ENCODE peak calls at places on chromosomes 6 and 20, in six cellular contexts. Y is sigmoid colon, E is right atrium auricular region, D is mammary epithelial cell, H is WTC11, U is WERI-Rb-1. C is an unnamed sample.

GRCh38 chr6:150202934-150203333 is 60.1 kb downstream of the PPP1R14C start:
- DNase-seq in H (no peak), E (no peak), Y (no peak), D (peak; percentile 42), U (no peak), C (no peak)

GRCh38 chr6:135576055-135576454 is 78.5 kb upstream of the AHI1 start:
- DNase-seq in U (no peak), E (no peak), D (no peak), Y (no peak), H (no peak), C (peak; percentile 80)

GRCh38 chr6:108841377-108841855 is 6.8 kb upstream of the ARMC2 start:
- DNase-seq in Y (no peak), D (no peak), H (no peak), U (no peak), E (no peak), C (no peak)

GRCh38 chr6:44652551-44652950 is 265.0 kb downstream of the CDC5L start:
- DNase-seq in U (no peak), Y (no peak), H (no peak), E (no peak), D (no peak), C (no peak)

GRCh38 chr20:62956387-62957135 is 4.1 kb downstream of the SLC17A9 start:
- DNase-seq in D (no peak), H (no peak), E (no peak), U (no peak), Y (no peak), C (no peak)

GRCh38 chr20:58528412-58528811 is 13.2 kb upstream of the APCDD1L start:
- DNase-seq in U (no peak), Y (peak; percentile 3), H (no peak), E (no peak), D (no peak), C (no peak)

GRCh38 chr6:128307671-128308070 is 212.7 kb downstream of the PTPRK start:
- DNase-seq in D (peak; percentile 21), Y (no peak), U (no peak), H (no peak), E (no peak), C (peak; percentile 75)

GRCh38 chr6:3594196-3594595 is 137.3 kb upstream of the SLC22A23 start:
- DNase-seq in H (no peak), E (no peak), Y (no peak), U (no peak), D (no peak), C (no peak)

GRCh38 chr6:16216501-16217155 is 21.8 kb upstream of the GMPR start:
- DNase-seq in Y (no peak), D (no peak), H (no peak), U (no peak), E (peak; percentile 56), C (no peak)

GRCh38 chr6:159572344-159573120 is 120.5 kb downstream of the SOD2 start:
- DNase-seq in H (no peak), E (no peak), U (no peak), D (no peak), Y (no peak), C (no peak)

GRCh38 chr20:64186071-64186598 is 21.9 kb downstream of the MYT1 start:
- DNase-seq in U (no peak), E (no peak), H (no peak), Y (no peak), D (no peak), C (no peak)

GRCh38 chr20:46363874-46364669 is 42.3 kb downstream of the ELMO2 start:
- DNase-seq in H (peak; percentile 87), Y (peak; percentile 94), D (peak; percentile 80), E (peak; percentile 89), U (peak; percentile 82), C (peak; percentile 91)

GRCh38 chr6:29907637-29908340 is 34.5 kb upstream of the HLA-A start:
- DNase-seq in H (no peak), U (no peak), E (no peak), Y (no peak), D (no peak), C (no peak)

GRCh38 chr6:35299674-35300073 is 2.1 kb downstream of the DEF6 start:
- DNase-seq in U (no peak), Y (peak; percentile 68), H (no peak), D (no peak), E (no peak), C (no peak)

GRCh38 chr6:53258774-53259155 is 90.0 kb downstream of the ELOVL5 start:
- DNase-seq in E (no peak), Y (no peak), H (no peak), D (no peak), U (no peak), C (no peak)

GRCh38 chr6:31945507-31946369 is at the start of gene CFB:
- DNase-seq in H (peak; percentile 44), Y (peak; percentile 93), U (no peak), D (peak; percentile 95), E (peak; percentile 88), C (peak; percentile 92)

GRCh38 chr6:116370717-116371383 is at the start of gene DSE:
- DNase-seq in Y (peak; percentile 94), E (peak; percentile 82), D (peak; percentile 92), U (peak; percentile 52), H (peak; percentile 89), C (peak; percentile 89)
- TF ChIP-seq CTCF in Y (no peak), E (no peak), D (no peak), U (no peak), H (no peak), C (no peak)

DNA sequence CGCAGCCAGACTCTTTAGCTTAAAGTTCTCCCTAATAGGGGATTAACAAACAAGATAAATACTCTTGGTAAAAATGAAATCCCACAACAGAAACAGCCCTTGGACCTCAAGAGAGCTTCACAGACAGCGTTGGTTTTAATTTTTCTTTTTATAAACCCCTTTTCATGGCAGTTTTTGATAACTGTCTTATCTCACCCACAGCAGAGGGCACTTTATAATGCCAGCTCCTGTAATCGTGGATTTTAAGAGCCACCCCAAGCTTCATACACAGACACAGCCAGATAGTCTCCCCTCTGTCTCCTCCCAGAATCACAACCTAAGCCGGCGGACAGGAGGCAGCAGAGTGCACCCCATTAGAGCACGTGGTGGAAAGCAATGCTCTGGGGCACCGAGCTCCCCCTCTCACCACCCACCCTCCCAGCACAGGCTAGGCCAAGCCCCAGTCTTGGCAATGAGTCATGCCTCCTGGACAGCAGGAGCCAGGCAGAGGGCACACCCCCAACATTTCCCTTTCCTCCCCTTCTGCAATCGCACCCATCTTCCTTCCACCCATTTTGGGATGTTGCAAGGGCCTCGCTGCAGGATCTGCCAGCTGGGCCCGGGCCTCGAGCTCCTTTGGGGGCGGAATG is 2.5 kb downstream of the JAG1 start:
- DNase-seq in D (peak; percentile 96), U (peak; percentile 52), E (peak; percentile 91), Y (peak; percentile 97), H (peak; percentile 72), C (peak; percentile 96)
- TF ChIP-seq CTCF in D (peak; percentile 49), U (peak; percentile 46), E (peak; percentile 73), Y (peak; percentile 72), H (no peak), C (peak; percentile 69)

DNA sequence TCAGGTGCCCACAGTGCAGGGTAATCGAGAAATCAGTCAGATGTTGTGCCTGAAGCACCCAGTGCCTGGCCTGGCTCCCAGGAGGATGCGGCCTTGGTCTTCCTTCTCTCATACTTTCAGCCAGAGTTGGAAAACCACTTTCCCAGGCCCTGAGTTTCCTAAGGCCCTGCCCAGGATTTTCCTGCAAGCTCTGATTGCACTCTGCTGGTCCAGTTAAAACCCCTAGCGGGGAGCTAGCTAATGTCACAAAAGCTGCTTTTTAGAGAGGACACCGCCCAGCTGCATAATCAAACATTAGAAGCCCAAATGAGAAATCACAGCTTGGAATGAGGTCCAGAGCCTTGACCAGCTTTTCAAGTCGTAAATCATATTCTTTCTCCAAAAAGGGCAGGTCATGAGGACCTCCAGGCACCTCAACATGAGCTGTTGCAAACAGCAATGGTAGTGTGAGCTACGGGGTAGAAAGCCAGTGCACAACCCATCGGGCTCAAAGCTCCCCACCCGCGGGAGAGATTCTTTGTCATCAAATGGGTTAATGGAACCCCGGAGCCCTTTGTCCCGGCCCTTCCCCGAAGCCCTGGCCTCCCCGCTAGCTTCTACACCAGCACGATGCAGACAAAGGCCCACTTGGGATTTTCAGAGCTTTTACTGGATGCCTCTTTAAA is 134.1 kb downstream of the SCML4 start:
- DNase-seq in H (no peak), E (no peak), U (no peak), D (no peak), Y (no peak), C (peak; percentile 45)
- TF ChIP-seq CTCF in H (no peak), E (peak; percentile 17), U (no peak), D (no peak), Y (no peak), C (peak; percentile 28)

GRCh38 chr6:116446399-116446798 is 14.8 kb upstream of the CALHM6 start:
- DNase-seq in Y (no peak), D (peak; percentile 83), E (no peak), H (no peak), U (no peak), C (peak; percentile 57)

GRCh38 chr6:116444092-116444491 is 17.1 kb upstream of the CALHM6 start:
- DNase-seq in H (no peak), D (peak; percentile 27), U (no peak), Y (no peak), E (no peak), C (peak; percentile 70)

GRCh38 chr6:116444991-116445566 is 16.1 kb upstream of the CALHM6 start:
- DNase-seq in H (no peak), Y (no peak), E (no peak), D (peak; percentile 43), U (no peak), C (no peak)

GRCh38 chr6:116443105-116443504 is 18.1 kb upstream of the CALHM6 start:
- DNase-seq in E (no peak), U (no peak), D (no peak), Y (no peak), H (no peak), C (no peak)

DNA sequence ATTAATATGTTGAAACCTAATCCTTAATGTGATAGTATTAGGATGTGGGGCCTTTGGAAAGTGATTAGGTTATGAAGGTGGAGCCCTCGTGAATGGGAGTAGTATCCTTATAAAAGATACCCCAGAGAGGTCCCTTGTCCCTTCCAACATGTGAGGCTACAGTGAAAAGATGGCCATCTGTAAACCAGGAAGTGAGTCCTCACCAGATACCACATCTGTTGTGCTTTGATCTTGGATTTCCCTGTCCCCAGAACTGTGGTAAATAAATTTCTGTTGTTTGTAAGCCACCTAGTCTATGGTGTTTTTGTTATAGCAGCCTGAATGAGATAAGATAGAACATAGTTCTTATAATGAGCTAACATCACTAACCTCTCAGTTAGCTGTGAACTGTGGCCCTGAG is 16.6 kb upstream of the CALHM6 start:
- DNase-seq in U (no peak), H (no peak), Y (no peak), E (no peak), D (no peak), C (no peak)
- TF ChIP-seq CTCF in U (no peak), H (no peak), Y (no peak), E (no peak), D (no peak), C (no peak)

GRCh38 chr6:33586108-33586640 is 6.1 kb upstream of the BAK1 start:
- DNase-seq in H (no peak), U (no peak), Y (no peak), E (no peak), D (no peak), C (no peak)

GRCh38 chr6:33584700-33585402 is 4.8 kb upstream of the BAK1 start:
- DNase-seq in H (no peak), Y (no peak), E (no peak), D (no peak), U (peak; percentile 54), C (no peak)

GRCh38 chr6:33585403-33586107 is 5.5 kb upstream of the BAK1 start:
- DNase-seq in H (peak; percentile 92), U (peak; percentile 95), Y (peak; percentile 89), D (peak; percentile 69), E (peak; percentile 85), C (peak; percentile 73)

GRCh38 chr6:33581186-33581585 is 1.1 kb upstream of the BAK1 start:
- DNase-seq in D (no peak), E (no peak), U (no peak), Y (no peak), H (no peak), C (no peak)

GRCh38 chr6:33583591-33584155 is 3.6 kb upstream of the BAK1 start:
- DNase-seq in Y (no peak), H (peak; percentile 77), D (no peak), E (no peak), U (peak; percentile 90), C (no peak)
- TF ChIP-seq CTCF in Y (no peak), H (peak; percentile 26), D (peak; percentile 41), E (peak; percentile 20), U (peak; percentile 72), C (peak; percentile 54)

C was measured in cardiac fibroblast.